ENCODE peak calls at places on chromosomes 1 and 21, in eight cellular contexts. Q, P, G, N, A, E, R and K are unnamed samples.

GRCh38 chr1:210201671-210202070 is 30.9 kb upstream of the SERTAD4 start:
- ATAC-seq in Q (no peak), P (no peak), G (no peak), N (no peak), A (no peak), E (no peak), R (no peak), K (no peak)

GRCh38 chr1:225156254-225156653 is 226.8 kb downstream of the DNAH14 start:
- ATAC-seq in Q (no peak), P (no peak), G (no peak), N (peak; percentile 47), A (no peak), E (no peak), R (no peak), K (no peak)

GRCh38 chr1:51313961-51314777 is 16.2 kb downstream of the TTC39A start:
- ATAC-seq in Q (peak; percentile 33), P (no peak), G (peak; percentile 76), N (no peak), A (no peak), E (peak; percentile 58), R (no peak), K (peak; percentile 29)

GRCh38 chr1:14259191-14259757 is 339.2 kb upstream of the KAZN start:
- ATAC-seq in Q (no peak), P (peak; percentile 88), G (no peak), N (no peak), A (peak; percentile 97), E (no peak), R (no peak), K (peak; percentile 96)

GRCh38 chr1:24263211-24263610 is 55.9 kb upstream of the GRHL3 start:
- ATAC-seq in Q (no peak), P (no peak), G (no peak), N (no peak), A (no peak), E (no peak), R (no peak), K (no peak)

GRCh38 chr21:34533938-34534337 is 21.9 kb upstream of the KCNE1 start:
- ATAC-seq in Q (peak; percentile 49), P (no peak), G (no peak), N (no peak), A (no peak), E (no peak), R (no peak), K (no peak)

GRCh38 chr1:225778412-225778669 is 715 bp downstream of the SRP9 start:
- ATAC-seq in Q (no peak), P (no peak), G (no peak), N (no peak), A (no peak), E (no peak), R (no peak), K (no peak)

GRCh38 chr1:222046684-222047083 is 304.8 kb upstream of the DUSP10 start:
- ATAC-seq in Q (no peak), P (no peak), G (no peak), N (no peak), A (no peak), E (no peak), R (no peak), K (no peak)

GRCh38 chr1:33378976-33379375 is 51.9 kb downstream of the PHC2 start:
- ATAC-seq in Q (no peak), P (peak; percentile 60), G (no peak), N (no peak), A (no peak), E (peak; percentile 59), R (no peak), K (no peak)

GRCh38 chr1:39107891-39108290 is 81.7 kb downstream of the NDUFS5 start:
- ATAC-seq in Q (no peak), P (no peak), G (no peak), N (no peak), A (no peak), E (no peak), R (no peak), K (no peak)

GRCh38 chr1:232795497-232796068 is 9.6 kb upstream of the MAP10 start:
- ATAC-seq in Q (no peak), P (no peak), G (no peak), N (no peak), A (no peak), E (no peak), R (no peak), K (no peak)

GRCh38 chr1:85289207-85289847 is 12.9 kb upstream of the BCL10 start:
- ATAC-seq in Q (peak; percentile 45), P (no peak), G (peak; percentile 95), N (peak; percentile 27), A (no peak), E (peak; percentile 94), R (peak; percentile 14), K (no peak)